ENCODE peak calls at places on chromosomes 13 and 19, in five cellular contexts. V, B, P, W and S are unnamed samples.

GRCh38 chr19:46624958-46625661 is at the start of gene PTGIR:
- DNase-seq in V (no peak), B (peak), P (no peak), W (no peak), S (no peak)

GRCh38 chr13:57114945-57115344 is 25.8 kb upstream of the PRR20A start:
- DNase-seq in V (no peak), B (no peak), P (no peak), W (no peak), S (no peak)

GRCh38 chr13:96629331-96629730 is 364.9 kb downstream of the OXGR1 start:
- DNase-seq in V (no peak), B (no peak), P (no peak), W (no peak), S (no peak)

GRCh38 chr13:22082030-22082429 is 411.2 kb downstream of the FGF9 start:
- DNase-seq in V (no peak), B (no peak), P (no peak), W (no peak), S (no peak)

GRCh38 chr19:17348700-17349099 is 11.3 kb downstream of the GTPBP3 start:
- DNase-seq in V (no peak), B (no peak), P (no peak), W (no peak), S (peak)

GRCh38 chr19:19822148-19822429 is 539 bp upstream of the ZNF506 start:
- DNase-seq in V (no peak), B (no peak), P (no peak), W (no peak), S (no peak)

GRCh38 chr13:70432276-70432805 is 324.1 kb upstream of the KLHL1 start:
- DNase-seq in V (no peak), B (no peak), P (no peak), W (no peak), S (no peak)

GRCh38 chr13:20505405-20506366 is 20.0 kb downstream of the CRYL1 start:
- DNase-seq in V (no peak), B (no peak), P (no peak), W (no peak), S (no peak)

GRCh38 chr13:19587635-19588300 is 26.4 kb upstream of the TPTE2 start:
- DNase-seq in V (no peak), B (peak), P (no peak), W (peak), S (no peak)

GRCh38 chr13:76992548-76993001 is 694 bp downstream of the CLN5 start:
- DNase-seq in V (peak), B (no peak), P (no peak), W (no peak), S (no peak)

GRCh38 chr19:16542894-16543498 is 759 bp upstream of the CHERP start:
- DNase-seq in V (no peak), B (no peak), P (no peak), W (no peak), S (no peak)

GRCh38 chr13:90070362-90070761 is 1277.1 kb upstream of the MIR17HG start:
- DNase-seq in V (no peak), B (no peak), P (no peak), W (no peak), S (no peak)

GRCh38 chr13:22940090-22940710 is 240.6 kb upstream of the SGCG start:
- DNase-seq in V (no peak), B (no peak), P (no peak), W (no peak), S (no peak)

GRCh38 chr19:38266981-38267597 is 2.7 kb downstream of the SPINT2 start:
- DNase-seq in V (no peak), B (no peak), P (no peak), W (no peak), S (no peak)

GRCh38 chr13:110874508-110874960 is 40.3 kb downstream of the ANKRD10 start:
- DNase-seq in V (peak), B (peak), P (peak), W (peak), S (peak)

GRCh38 chr13:113489171-113489548 is 1.4 kb downstream of the DCUN1D2 start:
- DNase-seq in V (no peak), B (no peak), P (no peak), W (no peak), S (no peak)

GRCh38 chr19:41541990-41542584 is 33.9 kb upstream of the CEACAM21 start:
- DNase-seq in V (peak), B (no peak), P (no peak), W (no peak), S (peak)

GRCh38 chr19:51721905-51722304 is 1.9 kb downstream of the HAS1 start:
- DNase-seq in V (no peak), B (no peak), P (no peak), W (no peak), S (no peak)

GRCh38 chr19:10431254-10431942 is 11.1 kb downstream of the PDE4A start:
- DNase-seq in V (no peak), B (peak), P (no peak), W (peak), S (no peak)

GRCh38 chr13:46405457-46405856 is 18.4 kb upstream of the RUBCNL start:
- DNase-seq in V (no peak), B (no peak), P (no peak), W (peak), S (no peak)

GRCh38 chr13:52455677-52456041 is 381 bp downstream of the CKAP2 start:
- DNase-seq in V (peak), B (peak), P (peak), W (peak), S (peak)

GRCh38 chr19:10648360-10648759 is 5.8 kb upstream of the ILF3 start:
- DNase-seq in V (no peak), B (no peak), P (no peak), W (no peak), S (no peak)

GRCh38 chr13:21079761-21080730 is 18.7 kb upstream of the LATS2 start:
- DNase-seq in V (no peak), B (no peak), P (no peak), W (no peak), S (peak)

GRCh38 chr13:27708325-27708724 is 84.0 kb upstream of the GSX1 start:
- DNase-seq in V (no peak), B (no peak), P (no peak), W (no peak), S (no peak)

GRCh38 chr13:42654760-42655159 is 80.8 kb downstream of the TNFSF11 start:
- DNase-seq in V (no peak), B (no peak), P (no peak), W (no peak), S (no peak)

GRCh38 chr13:77431449-77431848 is 104.1 kb upstream of the SCEL start:
- DNase-seq in V (no peak), B (no peak), P (no peak), W (no peak), S (no peak)

GRCh38 chr13:66341038-66341437 is 889.1 kb downstream of the PCDH9 start:
- DNase-seq in V (no peak), B (no peak), P (no peak), W (no peak), S (no peak)

GRCh38 chr19:48617146-48617937 is 1.6 kb downstream of the RPL18 start:
- DNase-seq in V (no peak), B (no peak), P (no peak), W (no peak), S (no peak)

GRCh38 chr19:48203227-48203793 is 32.8 kb downstream of the ZSWIM9 start:
- DNase-seq in V (no peak), B (no peak), P (no peak), W (no peak), S (no peak)

GRCh38 chr19:4388171-4389063 is 11.9 kb downstream of the SH3GL1 start:
- DNase-seq in V (peak), B (no peak), P (no peak), W (no peak), S (no peak)

GRCh38 chr13:92175330-92175729 is 776.9 kb downstream of the GPC5 start:
- DNase-seq in V (peak), B (peak), P (no peak), W (peak), S (peak)

GRCh38 chr13:27266937-27267336 is 3.7 kb upstream of the RASL11A start:
- DNase-seq in V (no peak), B (no peak), P (no peak), W (no peak), S (no peak)

GRCh38 chr19:57759096-57759495 is 10.4 kb upstream of the ZNF586 start:
- DNase-seq in V (no peak), B (no peak), P (no peak), W (no peak), S (no peak)

GRCh38 chr13:71306821-71307220 is 560.2 kb downstream of the DACH1 start:
- DNase-seq in V (no peak), B (no peak), P (no peak), W (no peak), S (no peak)

GRCh38 chr13:74246398-74246975 is 112.3 kb upstream of the KLF12 start:
- DNase-seq in V (no peak), B (no peak), P (no peak), W (no peak), S (no peak)

GRCh38 chr13:109494955-109495354 is 291.4 kb downstream of the IRS2 start:
- DNase-seq in V (no peak), B (no peak), P (no peak), W (no peak), S (no peak)

GRCh38 chr13:92549275-92549674 is 677.3 kb upstream of the GPC6 start:
- DNase-seq in V (no peak), B (no peak), P (no peak), W (no peak), S (no peak)

GRCh38 chr19:32330149-32330548 is 15.3 kb upstream of the ZNF507 start:
- DNase-seq in V (no peak), B (no peak), P (no peak), W (no peak), S (no peak)

GRCh38 chr19:34976611-34977010 is 12.6 kb upstream of the ZNF792 start:
- DNase-seq in V (no peak), B (no peak), P (no peak), W (no peak), S (no peak)

DNA sequence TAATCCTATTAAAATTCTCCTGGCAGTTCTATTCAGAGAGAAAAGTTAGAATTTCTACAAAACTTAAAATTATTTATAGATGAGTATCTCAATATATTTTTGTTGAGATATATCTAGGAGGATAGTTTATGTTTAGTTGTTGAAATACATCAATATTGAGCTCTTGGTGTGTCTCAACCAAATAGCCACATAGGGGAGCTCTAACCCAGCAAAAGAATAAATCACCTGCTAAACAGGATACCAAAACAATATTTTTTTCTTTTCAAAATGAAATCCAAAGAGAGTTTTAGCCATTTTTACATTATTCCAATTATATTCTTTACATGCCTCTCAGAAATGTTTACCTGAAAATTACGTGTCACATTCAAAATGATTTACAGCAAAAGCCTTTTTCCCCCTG is 954.7 kb downstream of the SLITRK6 start:
- DNase-seq in V (no peak), B (no peak), P (no peak), W (peak), S (no peak)
- TF ChIP-seq CTCF in V (peak), B (no peak), P (peak), W (peak), S (peak)

GRCh38 chr19:511101-511841 is 4.0 kb downstream of the TPGS1 start:
- DNase-seq in V (no peak), B (no peak), P (no peak), W (peak), S (no peak)
- TF ChIP-seq CTCF in V (no peak), B (no peak), P (no peak), W (no peak), S (no peak)

DNA sequence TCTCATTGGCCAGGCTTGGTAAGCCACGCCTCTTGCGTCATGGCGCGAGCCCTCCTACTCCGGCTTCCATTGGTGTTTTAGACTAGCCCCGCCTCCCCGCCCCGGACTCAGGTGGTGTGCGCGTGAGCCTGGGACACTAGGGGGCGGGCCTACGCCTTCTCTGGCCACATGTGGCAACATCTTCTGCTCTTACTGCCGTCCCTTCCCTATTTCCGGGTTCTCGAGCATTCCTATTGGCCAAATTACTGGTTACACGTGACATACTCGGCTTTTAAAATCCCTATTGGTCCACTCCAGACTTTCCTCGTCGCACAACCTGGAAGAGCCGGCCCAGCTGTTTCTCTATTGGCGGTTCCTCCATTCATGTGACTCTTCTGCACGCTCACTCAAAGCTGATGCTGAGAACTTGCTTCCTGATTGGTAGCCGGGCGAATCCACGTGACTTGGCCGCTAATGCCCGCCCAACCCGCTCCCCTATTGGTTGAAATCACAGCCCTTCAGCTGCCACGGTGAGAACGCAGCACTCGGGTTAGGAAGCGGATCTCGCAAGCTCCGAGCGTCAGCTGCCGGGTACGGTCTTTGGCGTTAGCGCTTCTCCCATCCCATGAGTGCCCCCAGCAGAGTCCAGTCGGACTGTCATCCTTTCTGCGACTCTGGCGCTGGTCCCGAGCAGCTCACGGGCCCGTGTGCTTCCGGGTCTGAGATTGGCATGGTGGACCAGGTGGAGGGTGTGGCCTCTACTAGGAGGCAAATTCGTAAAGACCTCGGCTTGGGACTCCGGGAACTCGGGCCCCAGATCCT is at the start of gene BLOC1S3:
- DNase-seq in V (peak), B (peak), P (peak), W (peak), S (peak)
- TF ChIP-seq CTCF in V (peak), B (peak), P (peak), W (no peak), S (peak)

GRCh38 chr19:40502647-40503046 is 35.8 kb downstream of the SPTBN4 start:
- DNase-seq in V (no peak), B (no peak), P (no peak), W (no peak), S (no peak)
- TF ChIP-seq CTCF in V (no peak), B (no peak), P (peak), W (no peak), S (no peak)

GRCh38 chr13:41054212-41054877 is 7.0 kb upstream of the WBP4 start:
- DNase-seq in V (peak), B (peak), P (no peak), W (peak), S (peak)
- TF ChIP-seq CTCF in V (peak), B (peak), P (peak), W (peak), S (peak)

GRCh38 chr19:39411832-39412099 is 703 bp upstream of the PLEKHG2 start:
- DNase-seq in V (peak), B (peak), P (peak), W (peak), S (peak)

GRCh38 chr19:39411006-39411831 is 1.2 kb upstream of the PLEKHG2 start:
- DNase-seq in V (no peak), B (peak), P (no peak), W (no peak), S (no peak)

GRCh38 chr19:39413269-39413902 is 917 bp downstream of the PLEKHG2 start:
- DNase-seq in V (peak), B (peak), P (peak), W (peak), S (peak)

GRCh38 chr19:39412867-39413268 is 399 bp downstream of the PLEKHG2 start:
- DNase-seq in V (no peak), B (no peak), P (no peak), W (no peak), S (no peak)

DNA sequence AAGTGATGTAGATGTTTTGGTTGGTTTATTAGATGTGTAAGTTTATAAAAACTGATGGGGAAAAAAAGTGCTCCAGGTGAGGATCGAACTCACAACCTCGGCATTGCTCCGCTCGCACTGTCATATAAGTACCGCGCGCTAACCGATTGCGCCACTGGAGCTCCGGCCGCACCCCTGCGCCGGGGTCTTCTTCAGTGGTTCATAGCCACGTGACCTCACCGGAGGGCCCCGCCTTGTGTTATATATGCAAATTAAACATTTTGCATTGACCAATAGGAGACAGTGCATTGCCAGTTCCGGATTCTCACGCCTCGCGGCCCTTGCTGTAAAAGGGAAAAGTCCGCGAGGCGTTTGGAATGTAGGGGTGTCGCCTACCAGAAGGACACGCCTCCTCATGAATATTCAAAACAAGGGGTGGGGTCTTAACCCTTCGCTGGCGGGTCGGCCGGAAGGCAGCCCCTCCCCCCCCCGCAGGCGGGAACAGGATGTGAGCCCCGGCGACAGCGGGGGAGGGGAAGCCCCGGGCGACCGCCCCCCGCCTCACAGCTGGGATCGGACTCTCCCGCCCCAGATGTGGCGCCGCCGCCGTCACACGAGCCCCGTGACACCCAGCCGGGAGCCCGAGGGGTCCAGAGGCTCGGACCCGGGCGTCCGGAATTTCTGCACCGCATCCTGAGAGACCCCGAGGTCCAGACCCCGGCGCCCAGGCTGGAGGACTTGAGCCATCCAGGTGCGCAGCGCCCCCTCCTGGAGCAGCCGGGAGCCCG is at the start of gene PLEKHG2:
- DNase-seq in V (peak), B (peak), P (peak), W (peak), S (peak)
- TF ChIP-seq CTCF in V (no peak), B (peak), P (peak), W (peak), S (peak)